ENCODE peak calls at places on chromosomes 6 and 20, in four cellular contexts. One of them, this sample, is unnamed.

GRCh38 chr6:56807992-56808342 is 146.9 kb upstream of the BEND6 start:
- DNase-seq in K562: no peak
- DNase-seq in HepG2: no peak
- DNase-seq in H1: no peak
- DNase-seq in this sample: peak; percentile 69

GRCh38 chr6:53293691-53294090 is 55.1 kb downstream of the ELOVL5 start:
- DNase-seq in K562: no peak
- DNase-seq in HepG2: no peak
- DNase-seq in H1: no peak
- DNase-seq in this sample: no peak

GRCh38 chr6:136947037-136947436 is 24.9 kb downstream of the SLC35D3 start:
- DNase-seq in K562: no peak
- DNase-seq in HepG2: no peak
- DNase-seq in H1: no peak
- DNase-seq in this sample: no peak

GRCh38 chr6:43436577-43437282 is 9.4 kb downstream of the ABCC10 start:
- DNase-seq in K562: peak; percentile 53
- DNase-seq in HepG2: peak; percentile 97
- DNase-seq in H1: no peak
- DNase-seq in this sample: peak; percentile 62

GRCh38 chr20:25046736-25047666 is 10.9 kb downstream of the ACSS1 start:
- DNase-seq in K562: no peak
- DNase-seq in HepG2: no peak
- DNase-seq in H1: no peak
- DNase-seq in this sample: no peak

GRCh38 chr6:26205625-26206574 is 118.7 kb downstream of the HFE start:
- DNase-seq in K562: no peak
- DNase-seq in HepG2: peak; percentile 51
- DNase-seq in H1: no peak
- DNase-seq in this sample: peak; percentile 62

GRCh38 chr6:93036835-93037234 is 382.5 kb downstream of the EPHA7 start:
- DNase-seq in K562: no peak
- DNase-seq in HepG2: peak; percentile 4
- DNase-seq in H1: no peak
- DNase-seq in this sample: no peak

GRCh38 chr6:30830438-30830837 is 53.9 kb upstream of the DDR1 start:
- DNase-seq in K562: no peak
- DNase-seq in HepG2: no peak
- DNase-seq in H1: no peak
- DNase-seq in this sample: no peak

GRCh38 chr20:46206025-46206424 is 87.9 kb downstream of the CD40 start:
- DNase-seq in K562: peak; percentile 35
- DNase-seq in HepG2: no peak
- DNase-seq in H1: no peak
- DNase-seq in this sample: no peak

GRCh38 chr6:134983823-134984222 is 33.9 kb upstream of the ALDH8A1 start:
- DNase-seq in K562: peak; percentile 24
- DNase-seq in HepG2: no peak
- DNase-seq in H1: no peak
- DNase-seq in this sample: no peak

GRCh38 chr20:32278199-32278643 is 770 bp downstream of the KIF3B start:
- DNase-seq in K562: no peak
- DNase-seq in HepG2: no peak
- DNase-seq in H1: no peak
- DNase-seq in this sample: no peak

GRCh38 chr6:12749531-12750379 is 33.2 kb downstream of the PHACTR1 start:
- DNase-seq in K562: no peak
- DNase-seq in HepG2: no peak
- DNase-seq in H1: peak; percentile 81
- DNase-seq in this sample: no peak

GRCh38 chr6:87742106-87742505 is 40.1 kb upstream of the AKIRIN2 start:
- DNase-seq in K562: no peak
- DNase-seq in HepG2: no peak
- DNase-seq in H1: no peak
- DNase-seq in this sample: no peak

GRCh38 chr6:31178143-31179041 is 7.9 kb upstream of the POU5F1 start:
- DNase-seq in K562: no peak
- DNase-seq in HepG2: no peak
- DNase-seq in H1: no peak
- DNase-seq in this sample: no peak

GRCh38 chr6:62808575-62809293 is 402.5 kb upstream of the FKBP1C start:
- DNase-seq in K562: no peak
- DNase-seq in HepG2: no peak
- DNase-seq in H1: no peak
- DNase-seq in this sample: no peak

GRCh38 chr6:131061771-131062160 is 1.3 kb downstream of the EPB41L2 start:
- DNase-seq in K562: no peak
- DNase-seq in HepG2: no peak
- DNase-seq in H1: no peak
- DNase-seq in this sample: no peak

GRCh38 chr6:40930045-40930444 is 109.0 kb downstream of the UNC5CL start:
- DNase-seq in K562: no peak
- DNase-seq in HepG2: no peak
- DNase-seq in H1: no peak
- DNase-seq in this sample: no peak

GRCh38 chr6:110590821-110591351 is 114.5 kb upstream of the SLC22A16 start:
- DNase-seq in K562: no peak
- DNase-seq in HepG2: no peak
- DNase-seq in H1: no peak
- DNase-seq in this sample: no peak

GRCh38 chr6:73388800-73389512 is 5.7 kb upstream of the DDX43 start:
- DNase-seq in K562: peak; percentile 76
- DNase-seq in HepG2: peak; percentile 5
- DNase-seq in H1: peak; percentile 82
- DNase-seq in this sample: peak; percentile 75

GRCh38 chr6:38942442-38942841 is 106.1 kb upstream of the GLP1R start:
- DNase-seq in K562: no peak
- DNase-seq in HepG2: no peak
- DNase-seq in H1: no peak
- DNase-seq in this sample: no peak

GRCh38 chr6:147974376-147974775 is 368.3 kb upstream of the SASH1 start:
- DNase-seq in K562: no peak
- DNase-seq in HepG2: peak; percentile 18
- DNase-seq in H1: no peak
- DNase-seq in this sample: no peak

GRCh38 chr6:10730254-10730653 is 7.4 kb downstream of the TMEM14C start:
- DNase-seq in K562: no peak
- DNase-seq in HepG2: no peak
- DNase-seq in H1: peak; percentile 14
- DNase-seq in this sample: no peak

GRCh38 chr20:41524980-41525613 is 93.1 kb downstream of the CHD6 start:
- DNase-seq in K562: no peak
- DNase-seq in HepG2: no peak
- DNase-seq in H1: no peak
- DNase-seq in this sample: no peak

GRCh38 chr20:20755227-20755626 is 42.8 kb upstream of the RALGAPA2 start:
- DNase-seq in K562: no peak
- DNase-seq in HepG2: no peak
- DNase-seq in H1: no peak
- DNase-seq in this sample: no peak

GRCh38 chr20:23148721-23149570 is 62.8 kb upstream of the CD93 start:
- DNase-seq in K562: peak; percentile 59
- DNase-seq in HepG2: no peak
- DNase-seq in H1: peak; percentile 16
- DNase-seq in this sample: no peak

GRCh38 chr6:151614630-151615029 is 120.8 kb downstream of the CCDC170 start:
- DNase-seq in K562: no peak
- DNase-seq in HepG2: no peak
- DNase-seq in H1: no peak
- DNase-seq in this sample: no peak

GRCh38 chr20:62824476-62825287 is 7.8 kb downstream of the COL9A3 start:
- DNase-seq in K562: peak; percentile 77
- DNase-seq in HepG2: peak; percentile 62
- DNase-seq in H1: peak; percentile 54
- DNase-seq in this sample: no peak
- TF ChIP-seq PHF8 in K562: no peak
- TF ChIP-seq PHF8 in HepG2: no peak
- TF ChIP-seq PHF8 in H1: no peak
- TF ChIP-seq PHF8 in this sample: no peak

GRCh38 chr6:155075938-155076337 is 80.8 kb downstream of the TIAM2 start:
- DNase-seq in K562: no peak
- DNase-seq in HepG2: no peak
- DNase-seq in H1: no peak
- DNase-seq in this sample: no peak

GRCh38 chr6:155079985-155080452 is 84.9 kb downstream of the TIAM2 start:
- DNase-seq in K562: peak; percentile 82
- DNase-seq in HepG2: no peak
- DNase-seq in H1: no peak
- DNase-seq in this sample: no peak

GRCh38 chr6:155078331-155078745 is 83.2 kb downstream of the TIAM2 start:
- DNase-seq in K562: no peak
- DNase-seq in HepG2: no peak
- DNase-seq in H1: no peak
- DNase-seq in this sample: no peak

GRCh38 chr6:155077331-155077730 is 82.2 kb downstream of the TIAM2 start:
- DNase-seq in K562: no peak
- DNase-seq in HepG2: no peak
- DNase-seq in H1: no peak
- DNase-seq in this sample: no peak

DNA sequence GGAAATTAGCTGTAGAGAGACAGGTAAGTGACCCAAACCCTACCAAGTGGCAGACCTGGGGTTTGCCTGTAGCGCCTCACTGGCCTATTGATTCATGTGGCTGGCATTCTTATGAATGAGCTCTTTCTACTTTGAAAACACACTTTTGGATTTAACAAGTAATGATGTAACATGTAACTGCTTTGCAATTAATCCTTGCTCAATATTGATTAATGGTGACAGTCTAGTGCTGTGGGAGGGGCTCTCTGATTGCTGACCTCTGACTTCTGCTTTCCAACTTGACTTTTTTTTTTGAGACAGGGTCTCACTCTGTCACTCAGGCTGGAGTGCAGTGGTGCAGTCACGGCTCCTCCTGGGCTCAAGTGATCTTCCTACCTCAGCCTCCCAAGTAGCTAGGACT is 82.7 kb downstream of the TIAM2 start:
- DNase-seq in K562: no peak
- DNase-seq in HepG2: peak; percentile 40
- DNase-seq in H1: no peak
- DNase-seq in this sample: no peak
- TF ChIP-seq PHF8 in K562: no peak
- TF ChIP-seq PHF8 in HepG2: no peak
- TF ChIP-seq PHF8 in H1: no peak
- TF ChIP-seq PHF8 in this sample: no peak

GRCh38 chr20:48392407-48393310 is 435.1 kb downstream of the PREX1 start:
- DNase-seq in K562: no peak
- DNase-seq in HepG2: no peak
- DNase-seq in H1: no peak
- DNase-seq in this sample: no peak
- TF ChIP-seq PHF8 in K562: no peak
- TF ChIP-seq PHF8 in HepG2: no peak
- TF ChIP-seq PHF8 in H1: no peak
- TF ChIP-seq PHF8 in this sample: no peak

DNA sequence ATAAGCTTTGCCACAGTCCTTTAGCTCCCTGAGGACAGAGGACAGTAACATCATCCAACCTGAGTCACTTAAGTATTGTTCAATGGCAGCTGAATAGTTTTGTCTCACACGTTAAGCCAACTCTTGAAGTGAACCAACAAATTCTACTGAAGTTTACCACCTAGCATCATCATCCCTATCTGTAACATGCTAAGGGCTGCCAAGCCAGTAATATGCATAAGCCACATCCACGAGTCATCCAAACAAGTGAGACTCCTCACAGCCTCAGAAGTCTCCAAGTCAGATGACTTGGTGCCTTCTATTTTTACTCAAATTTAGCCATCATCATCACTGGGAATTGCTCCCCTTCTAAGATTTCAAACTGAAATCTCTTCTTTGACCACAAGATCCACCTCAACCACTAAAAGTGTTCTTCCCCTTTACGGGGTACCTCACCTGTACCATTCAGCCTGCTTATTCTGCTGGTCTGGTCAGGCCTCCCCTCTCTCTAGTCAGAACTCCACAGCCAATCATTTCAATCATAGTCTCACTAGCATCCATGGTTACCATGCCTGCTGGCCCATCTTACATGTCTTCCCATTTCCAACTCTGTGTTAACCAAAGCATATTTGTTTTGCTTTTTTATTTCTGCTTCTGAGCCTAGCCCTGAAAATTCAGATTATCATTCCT is 73.7 kb downstream of the DTNBP1 start:
- DNase-seq in K562: no peak
- DNase-seq in HepG2: no peak
- DNase-seq in H1: no peak
- DNase-seq in this sample: no peak
- TF ChIP-seq PHF8 in K562: no peak
- TF ChIP-seq PHF8 in HepG2: no peak
- TF ChIP-seq PHF8 in H1: no peak
- TF ChIP-seq PHF8 in this sample: no peak

GRCh38 chr6:18276610-18277009 is 12.3 kb upstream of the DEK start:
- DNase-seq in K562: no peak
- DNase-seq in HepG2: no peak
- DNase-seq in H1: no peak
- DNase-seq in this sample: no peak
- TF ChIP-seq PHF8 in K562: no peak
- TF ChIP-seq PHF8 in HepG2: no peak
- TF ChIP-seq PHF8 in H1: no peak
- TF ChIP-seq PHF8 in this sample: no peak

GRCh38 chr20:382291-383115 is 1.9 kb downstream of the TRIB3 start:
- DNase-seq in K562: no peak
- DNase-seq in HepG2: no peak
- DNase-seq in H1: no peak
- DNase-seq in this sample: no peak
- TF ChIP-seq PHF8 in K562: no peak
- TF ChIP-seq PHF8 in HepG2: no peak
- TF ChIP-seq PHF8 in H1: no peak
- TF ChIP-seq PHF8 in this sample: no peak

GRCh38 chr6:138198430-138199091 is 19.7 kb downstream of the PBOV1 start:
- DNase-seq in K562: no peak
- DNase-seq in HepG2: no peak
- DNase-seq in H1: no peak
- DNase-seq in this sample: no peak

GRCh38 chr6:138188278-138188923 is 26.7 kb downstream of the ARFGEF3 start:
- DNase-seq in K562: no peak
- DNase-seq in HepG2: no peak
- DNase-seq in H1: peak; percentile 43
- DNase-seq in this sample: no peak

GRCh38 chr6:138196142-138196738 is 22.1 kb downstream of the PBOV1 start:
- DNase-seq in K562: no peak
- DNase-seq in HepG2: no peak
- DNase-seq in H1: no peak
- DNase-seq in this sample: no peak

GRCh38 chr6:138197570-138197969 is 20.7 kb downstream of the PBOV1 start:
- DNase-seq in K562: no peak
- DNase-seq in HepG2: no peak
- DNase-seq in H1: no peak
- DNase-seq in this sample: no peak

DNA sequence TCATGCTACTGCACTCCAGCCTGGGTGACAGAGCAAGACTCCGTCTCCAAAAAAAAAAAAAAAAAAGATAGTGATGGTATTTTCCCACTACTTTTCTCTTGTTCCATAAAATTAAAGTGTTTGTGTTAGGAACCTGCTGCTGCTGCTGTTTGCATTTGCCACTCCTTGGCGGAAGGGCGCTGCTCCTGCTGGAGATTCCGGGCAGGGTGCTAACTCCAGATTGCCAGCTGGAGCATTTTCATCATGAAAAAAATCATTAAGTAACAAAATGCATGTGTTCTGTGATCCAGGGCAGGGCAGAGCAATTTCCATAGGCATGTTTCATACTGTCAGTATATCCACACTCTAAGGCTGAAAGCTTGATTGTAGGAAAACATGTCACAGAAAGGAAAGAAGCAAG is 24.1 kb downstream of the PBOV1 start:
- DNase-seq in K562: no peak
- DNase-seq in HepG2: no peak
- DNase-seq in H1: no peak
- DNase-seq in this sample: no peak
- TF ChIP-seq PHF8 in K562: no peak
- TF ChIP-seq PHF8 in HepG2: no peak
- TF ChIP-seq PHF8 in H1: no peak
- TF ChIP-seq PHF8 in this sample: no peak